ENCODE peak calls at places on chromosomes 1 and 21, in seven cellular contexts. W is GM23248, O is fibroblast of lung, D is PC-3, Q is astrocyte, P is mammary epithelial cell, S is neural progenitor cell. A is an unnamed sample. For H3K4me1, the result is how much of the 10 kb centered on the place peaks cover.

GRCh38 chr1:60848583-60849188 is 233.7 kb upstream of the NFIA start:
- DNase-seq in W (peak), O (peak), D (peak), Q (peak), P (peak), S (peak), A (peak)

GRCh38 chr1:198879711-198880306 is 241.0 kb downstream of the PTPRC start:
- DNase-seq in W (peak), O (peak), D (no peak), Q (peak), P (no peak), S (no peak), A (no peak)

GRCh38 chr1:99279525-99279924 is 15.2 kb downstream of the PLPPR4 start:
- DNase-seq in W (no peak), O (no peak), D (no peak), Q (no peak), P (no peak), S (no peak), A (no peak)

GRCh38 chr1:22793647-22794046 is 83.0 kb downstream of the EPHB2 start:
- DNase-seq in W (no peak), O (no peak), D (no peak), Q (no peak), P (no peak), S (no peak), A (no peak)

GRCh38 chr1:218659911-218660677 is 315.0 kb downstream of the TGFB2 start:
- DNase-seq in W (peak), O (peak), D (no peak), Q (peak), P (no peak), S (peak), A (no peak)

GRCh38 chr1:32361674-32362473 is 411 bp downstream of the FAM229A start:
- DNase-seq in W (peak), O (peak), D (no peak), Q (peak), P (no peak), S (peak), A (no peak)

GRCh38 chr1:118115567-118116272 is 69.3 kb downstream of the SPAG17 start:
- DNase-seq in W (peak), O (peak), D (peak), Q (peak), P (peak), S (no peak), A (no peak)

GRCh38 chr1:192550922-192551534 is 24.5 kb upstream of the RGS1 start:
- DNase-seq in W (peak), O (peak), D (peak), Q (peak), P (peak), S (no peak), A (peak)

GRCh38 chr1:198117267-198117666 is 39.5 kb upstream of the NEK7 start:
- DNase-seq in W (peak), O (peak), D (no peak), Q (no peak), P (no peak), S (no peak), A (no peak)

GRCh38 chr1:236154126-236154525 is 11.8 kb downstream of the GPR137B start:
- DNase-seq in W (no peak), O (no peak), D (no peak), Q (no peak), P (no peak), S (no peak), A (no peak)

GRCh38 chr1:93625582-93626327 is 55.9 kb downstream of the BCAR3 start:
- DNase-seq in W (peak), O (peak), D (peak), Q (peak), P (peak), S (no peak), A (no peak)

GRCh38 chr1:220877348-220878095 is 1.7 kb upstream of the HLX start:
- DNase-seq in W (no peak), O (no peak), D (no peak), Q (no peak), P (no peak), S (peak), A (no peak)

GRCh38 chr21:38234395-38235142 is 22.2 kb upstream of the KCNJ15 start:
- DNase-seq in W (no peak), O (no peak), D (peak), Q (no peak), P (peak), S (no peak), A (no peak)

GRCh38 chr1:219215477-219215876 is 41.8 kb downstream of the LYPLAL1 start:
- DNase-seq in W (no peak), O (no peak), D (no peak), Q (no peak), P (peak), S (no peak), A (no peak)

GRCh38 chr1:154419620-154420020 is 14.5 kb downstream of the IL6R start:
- DNase-seq in W (peak), O (peak), D (peak), Q (peak), P (peak), S (no peak), A (peak)

GRCh38 chr1:208084764-208085163 is 159.4 kb downstream of the PLXNA2 start:
- DNase-seq in W (no peak), O (no peak), D (no peak), Q (no peak), P (no peak), S (no peak), A (no peak)

GRCh38 chr1:247948558-247948957 is at the start of gene OR2L8:
- DNase-seq in W (no peak), O (no peak), D (no peak), Q (no peak), P (no peak), S (no peak), A (no peak)

GRCh38 chr1:215957692-215958091 is 390.6 kb downstream of the KCTD3 start:
- DNase-seq in W (peak), O (peak), D (no peak), Q (peak), P (peak), S (peak), A (no peak)

GRCh38 chr1:116817582-116818064 is 63.4 kb downstream of the CD2 start:
- DNase-seq in W (peak), O (peak), D (peak), Q (no peak), P (peak), S (peak), A (peak)

GRCh38 chr1:39204441-39205081 is at the start of gene MACF1:
- DNase-seq in W (peak), O (peak), D (peak), Q (peak), P (peak), S (peak), A (peak)

GRCh38 chr1:171311771-171312558 is 2.0 kb upstream of the FMO4 start:
- DNase-seq in W (no peak), O (no peak), D (no peak), Q (no peak), P (no peak), S (no peak), A (no peak)

GRCh38 chr1:214570442-214570841 is 19.0 kb upstream of the PTPN14 start:
- DNase-seq in W (peak), O (peak), D (peak), Q (peak), P (peak), S (no peak), A (no peak)

GRCh38 chr21:36640260-36641244 is 58.4 kb upstream of the SIM2 start:
- DNase-seq in W (no peak), O (peak), D (peak), Q (peak), P (no peak), S (peak), A (no peak)
- TF ChIP-seq EZH2 in W (no peak), O (no peak), D (no peak), Q (no peak), P (no peak), S (no peak), A (no peak)

GRCh38 chr1:229558460-229559335 is at the start of gene ABCB10:
- DNase-seq in W (peak), O (peak), D (peak), Q (peak), P (peak), S (peak), A (peak)
- H3K4me1 ChIP-seq in W (under half), O (under half), D (under half), Q (under half), P (under half), S (under half), A (under half)

DNA sequence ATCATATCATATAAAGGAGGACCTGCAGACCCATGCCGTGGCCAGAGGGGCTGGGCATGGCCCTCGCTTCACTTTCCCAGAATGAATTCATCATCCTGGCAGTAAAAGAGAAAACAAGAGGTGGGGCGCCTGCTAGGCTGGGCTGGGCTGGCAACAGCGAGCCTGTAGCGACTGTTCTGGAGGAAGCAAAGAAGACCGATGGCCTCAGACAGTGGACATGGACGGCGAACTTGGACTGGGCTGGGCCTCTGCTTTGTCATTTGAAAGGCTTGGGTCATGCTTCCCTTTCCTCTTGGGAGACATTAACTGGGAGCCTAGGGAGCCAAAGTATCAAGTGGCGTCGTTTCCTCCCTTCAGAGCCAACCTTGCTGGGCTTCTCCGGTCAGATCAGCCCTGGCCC is 401 bp upstream of the FAM3B start:
- DNase-seq in W (no peak), O (no peak), D (no peak), Q (no peak), P (no peak), S (no peak), A (no peak)
- TF ChIP-seq EZH2 in W (no peak), O (peak), D (no peak), Q (no peak), P (no peak), S (no peak), A (no peak)

GRCh38 chr1:41882068-41882477 is 36.6 kb downstream of the HIVEP3 start:
- DNase-seq in W (no peak), O (no peak), D (peak), Q (no peak), P (no peak), S (no peak), A (peak)

GRCh38 chr1:41878495-41878894 is 40.2 kb downstream of the HIVEP3 start:
- DNase-seq in W (no peak), O (no peak), D (peak), Q (no peak), P (no peak), S (no peak), A (no peak)

GRCh38 chr1:41880951-41881885 is 37.5 kb downstream of the HIVEP3 start:
- DNase-seq in W (no peak), O (no peak), D (no peak), Q (no peak), P (no peak), S (no peak), A (no peak)

GRCh38 chr1:41878911-41879310 is 39.8 kb downstream of the HIVEP3 start:
- DNase-seq in W (no peak), O (no peak), D (no peak), Q (no peak), P (no peak), S (no peak), A (no peak)

DNA sequence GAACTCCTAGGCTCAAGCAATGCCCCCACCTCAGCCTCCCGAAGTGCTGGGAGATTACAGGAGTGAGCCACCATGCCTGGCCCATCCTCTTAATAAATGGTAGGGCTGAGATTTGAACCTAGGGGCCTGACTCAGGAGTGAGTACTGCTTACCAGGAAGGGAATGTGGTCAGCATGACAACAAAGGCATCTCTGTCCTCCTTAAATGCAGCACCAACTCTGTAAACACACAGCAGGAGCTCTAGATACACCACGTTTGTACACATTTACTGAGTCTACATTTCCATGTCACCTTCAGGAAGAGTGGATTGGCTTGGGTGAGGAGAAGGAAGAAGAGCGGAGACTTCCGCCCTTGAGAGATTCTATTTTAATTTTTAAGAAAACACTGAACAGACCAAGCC is 38.5 kb downstream of the HIVEP3 start:
- DNase-seq in W (no peak), O (peak), D (peak), Q (no peak), P (peak), S (no peak), A (no peak)
- H3K4me1 ChIP-seq in W (under half), O (under half), D (under half), Q (under half), P (under half), S (under half), A (under half)

GRCh38 chr21:44706706-44707615 is 4.4 kb downstream of the TSPEAR start:
- DNase-seq in W (no peak), O (no peak), D (no peak), Q (no peak), P (no peak), S (peak), A (no peak)

GRCh38 chr21:44703731-44704635 is 7.0 kb downstream of the KRTAP10-12 start:
- DNase-seq in W (no peak), O (no peak), D (no peak), Q (no peak), P (no peak), S (no peak), A (no peak)

GRCh38 chr21:44708213-44708865 is 3.0 kb downstream of the TSPEAR start:
- DNase-seq in W (no peak), O (no peak), D (no peak), Q (no peak), P (no peak), S (peak), A (no peak)

GRCh38 chr21:44704636-44705001 is 6.8 kb downstream of the TSPEAR start:
- DNase-seq in W (no peak), O (no peak), D (no peak), Q (no peak), P (no peak), S (no peak), A (no peak)

DNA sequence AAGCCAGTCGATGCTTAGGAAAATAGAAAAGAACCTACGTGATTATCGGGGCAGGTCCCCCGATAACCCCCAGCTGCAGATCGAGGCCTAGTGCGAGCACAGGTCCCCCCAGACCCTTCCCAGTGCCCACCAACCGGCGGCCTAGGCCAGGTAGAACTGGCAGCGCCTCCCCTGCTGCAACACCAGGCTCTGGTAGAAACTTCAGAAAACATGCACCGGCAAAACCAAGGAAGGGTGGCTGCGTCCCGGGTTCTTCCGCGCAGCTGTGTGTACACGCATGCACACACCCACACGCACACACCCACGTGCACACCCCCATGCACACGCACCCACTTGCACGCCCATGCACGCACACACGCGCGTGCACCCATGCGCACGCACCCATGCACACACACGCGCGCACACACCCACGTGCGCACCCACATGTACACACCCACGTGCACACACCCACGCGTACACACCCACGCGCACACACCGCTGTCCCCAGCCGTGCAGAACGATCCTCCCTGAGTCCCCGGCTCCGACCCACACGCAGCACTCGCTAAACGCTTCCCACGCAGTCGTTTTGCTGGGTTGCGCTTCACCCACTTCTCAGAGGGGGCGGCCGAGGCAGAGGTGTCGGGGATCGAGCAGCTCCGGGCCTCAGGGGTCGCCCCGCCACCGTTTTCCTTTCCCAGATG is 5.2 kb downstream of the TSPEAR start:
- DNase-seq in W (no peak), O (no peak), D (no peak), Q (no peak), P (no peak), S (no peak), A (no peak)
- TF ChIP-seq EZH2 in W (no peak), O (peak), D (no peak), Q (peak), P (no peak), S (no peak), A (no peak)

DNA sequence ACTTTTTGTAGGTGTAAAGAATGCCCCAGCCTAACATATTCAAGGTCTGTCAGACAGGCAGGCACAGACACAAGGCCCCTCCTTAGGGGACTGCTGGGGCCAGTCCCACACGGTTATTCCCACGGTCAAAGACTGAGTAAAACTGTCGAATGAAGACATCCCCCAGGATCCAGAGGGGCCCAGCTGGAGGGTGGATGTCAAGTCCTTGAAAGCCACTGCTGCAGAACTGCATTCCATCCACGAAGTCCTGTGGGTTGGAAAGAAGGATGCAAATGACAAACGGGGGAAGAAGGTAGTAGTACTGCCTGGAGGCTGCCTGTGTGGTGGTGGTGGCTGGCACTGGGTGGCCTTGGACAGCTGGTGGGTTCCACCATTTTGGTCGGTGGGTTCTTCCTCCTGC is 6.9 kb upstream of the RAB7B start:
- DNase-seq in W (no peak), O (no peak), D (no peak), Q (no peak), P (no peak), S (no peak), A (no peak)
- H3K4me1 ChIP-seq in W (under half), O (under half), D (under half), Q (under half), P (under half), S (under half), A (under half)

GRCh38 chr1:6762060-6762459 is 23.2 kb upstream of the CAMTA1 start:
- DNase-seq in W (no peak), O (no peak), D (peak), Q (no peak), P (peak), S (no peak), A (no peak)
- TF ChIP-seq EZH2 in W (no peak), O (no peak), D (no peak), Q (no peak), P (no peak), S (no peak), A (no peak)

DNA sequence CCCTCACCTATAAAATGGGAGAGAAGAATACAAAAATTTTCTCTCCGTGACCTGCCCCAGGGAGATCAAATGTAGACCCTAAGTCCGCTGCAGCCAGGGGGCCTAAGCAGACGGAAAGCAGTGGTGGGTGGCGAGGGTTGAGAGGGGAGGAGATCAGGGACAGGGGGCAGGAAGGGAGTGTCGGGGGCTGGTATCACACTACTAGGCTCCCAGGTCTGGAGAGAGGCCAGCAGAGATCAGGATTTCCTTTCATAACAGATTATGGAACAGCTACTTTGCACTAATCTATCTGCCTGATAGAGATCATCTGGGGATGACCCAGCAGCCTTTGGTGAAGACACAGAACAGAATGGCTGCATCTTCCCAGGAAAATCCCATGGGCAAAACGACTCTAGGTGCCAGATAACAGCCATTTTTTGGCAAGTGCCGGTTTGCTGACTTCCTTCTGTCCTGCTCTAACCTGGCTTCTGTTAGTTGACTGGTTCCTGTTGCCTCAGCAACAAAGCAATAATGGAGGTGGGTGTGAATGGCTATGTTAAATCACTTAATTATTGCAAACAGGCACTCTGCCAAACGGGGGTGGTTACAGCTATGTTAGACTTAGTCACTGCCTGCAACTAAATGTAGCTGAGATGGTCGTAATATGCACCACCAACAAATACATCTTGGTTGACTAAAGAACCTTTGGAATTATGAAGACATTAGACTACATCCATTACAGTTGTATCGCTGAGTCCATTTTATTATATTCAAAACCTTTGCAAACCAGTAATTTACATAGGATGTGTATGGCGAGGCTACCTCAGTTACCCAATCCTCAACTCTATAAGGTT is 30.0 kb upstream of the EPS8L3 start:
- DNase-seq in W (peak), O (peak), D (peak), Q (peak), P (peak), S (no peak), A (no peak)
- H3K4me1 ChIP-seq in W (under half), O (under half), D (under half), Q (under half), P (under half), S (under half), A (under half)

DNA sequence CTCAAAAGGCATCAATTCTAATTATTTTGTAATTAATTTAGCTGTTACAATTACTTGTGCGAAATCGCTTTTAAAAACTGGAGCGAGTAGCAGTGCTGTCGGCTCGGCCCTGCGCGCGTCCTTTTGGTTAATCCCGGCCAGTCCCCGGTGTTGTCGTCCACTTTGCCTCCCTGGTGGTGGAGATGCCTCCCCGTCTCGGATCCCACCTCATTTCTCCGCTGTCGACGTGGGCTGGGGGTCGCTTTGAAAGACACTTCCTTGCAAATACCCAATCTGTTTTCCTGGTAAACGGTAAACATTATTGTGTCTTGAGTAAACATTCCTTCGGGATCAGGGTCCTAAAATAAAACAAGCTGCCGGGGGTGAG is 3.7 kb downstream of the FOXD3 start:
- DNase-seq in W (no peak), O (no peak), D (no peak), Q (no peak), P (no peak), S (peak), A (no peak)
- TF ChIP-seq EZH2 in W (peak), O (peak), D (no peak), Q (peak), P (peak), S (peak), A (no peak)

GRCh38 chr1:42319128-42319851 is 15.7 kb downstream of the FOXJ3 start:
- DNase-seq in W (peak), O (peak), D (no peak), Q (peak), P (peak), S (no peak), A (no peak)
- H3K4me1 ChIP-seq in W (under half), O (under half), D (under half), Q (under half), P (under half), S (under half), A (under half)

A was measured in MM.1S.